ENCODE peak calls at places on chromosomes 4 and X, in five cellular contexts. Q, Y, W, F and D are unnamed samples.

GRCh38 chr4:57426779-57427395 is 316.7 kb upstream of the IGFBP7 start:
- DNase-seq in W (peak), Q (peak), F (peak), Y (no peak), D (peak)

GRCh38 chrX:68659385-68659784 is 11.9 kb downstream of the STARD8 start:
- DNase-seq in W (no peak), F (no peak), Q (no peak), Y (no peak), D (peak)

GRCh38 chrX:106932492-106932923 is 12.3 kb downstream of the CLDN2 start:
- DNase-seq in W (peak), F (no peak), Q (peak), Y (no peak), D (peak)

GRCh38 chr4:3388461-3389185 is 53.1 kb upstream of the HGFAC start:
- DNase-seq in F (no peak), Q (peak), Y (peak), W (peak), D (peak)

GRCh38 chr4:168511780-168512467 is 15.1 kb downstream of the PALLD start:
- DNase-seq in Y (no peak), Q (no peak), F (no peak), W (no peak), D (no peak)

GRCh38 chr4:2535386-2536192 is 858 bp upstream of the FAM193A start:
- DNase-seq in F (peak), Y (peak), W (peak), Q (peak), D (peak)

GRCh38 chrX:6778547-6779231 is 243.8 kb upstream of the VCX3A start:
- DNase-seq in Y (no peak), W (peak), F (no peak), Q (no peak), D (no peak)

GRCh38 chr4:56261027-56261426 is 126.3 kb downstream of the AASDH start:
- DNase-seq in W (no peak), Y (no peak), Q (no peak), F (no peak), D (no peak)

GRCh38 chr4:187172340-187172761 is 448.7 kb upstream of the FAT1 start:
- DNase-seq in F (no peak), Q (peak), W (no peak), Y (no peak), D (peak)

GRCh38 chrX:27976284-27976683 is 5.0 kb downstream of the DCAF8L1 start:
- DNase-seq in Y (no peak), Q (no peak), W (no peak), F (no peak), D (peak)

GRCh38 chrX:11580789-11581188 is 84.9 kb downstream of the ARHGAP6 start:
- DNase-seq in Q (no peak), F (peak), W (no peak), Y (no peak), D (no peak)

GRCh38 chr4:119040711-119041185 is 94.9 kb upstream of the MYOZ2 start:
- DNase-seq in Q (peak), W (no peak), Y (no peak), F (no peak), D (peak)

GRCh38 chrX:30248854-30249253 is 1.9 kb downstream of the MAGEB1 start:
- DNase-seq in W (no peak), Q (no peak), F (no peak), Y (no peak), D (no peak)

GRCh38 chr4:112348488-112349158 is 51.5 kb downstream of the ALPK1 start:
- DNase-seq in F (no peak), Y (no peak), Q (peak), W (peak), D (peak)

GRCh38 chrX:18698762-18699650 is 8.4 kb upstream of the PPEF1 start:
- DNase-seq in F (no peak), W (no peak), Y (no peak), Q (no peak), D (no peak)

DNA sequence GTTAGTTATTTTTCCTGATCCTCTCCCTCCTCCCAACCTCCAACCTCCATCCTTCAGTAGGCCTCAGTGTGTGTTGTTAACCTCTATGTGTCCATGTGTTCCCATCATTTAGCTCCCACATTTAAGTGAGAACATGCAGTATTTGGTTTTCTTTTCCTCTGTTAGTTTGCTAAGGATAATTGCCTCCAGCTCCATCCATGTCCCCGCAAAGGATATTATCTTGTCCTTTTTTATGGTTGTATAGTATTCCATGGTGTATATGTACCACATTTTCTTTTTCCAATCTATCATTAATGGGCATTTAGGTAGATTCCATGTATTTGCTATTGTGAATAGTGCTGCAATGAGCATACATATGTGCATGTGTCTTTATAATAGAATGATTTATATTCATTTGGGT is 54.5 kb downstream of the TEX13C start:
- DNase-seq in Y (no peak), Q (no peak), F (no peak), W (no peak), D (no peak)
- H3K4me3 ChIP-seq in Y (no peak), Q (no peak), F (no peak), W (no peak), D (no peak)

GRCh38 chrX:110987292-110987691 is 108.7 kb upstream of the PAK3 start:
- DNase-seq in Q (no peak), W (peak), F (no peak), Y (no peak), D (no peak)
- TF ChIP-seq CTCF in Q (no peak), W (peak), F (no peak), Y (no peak), D (no peak)

DNA sequence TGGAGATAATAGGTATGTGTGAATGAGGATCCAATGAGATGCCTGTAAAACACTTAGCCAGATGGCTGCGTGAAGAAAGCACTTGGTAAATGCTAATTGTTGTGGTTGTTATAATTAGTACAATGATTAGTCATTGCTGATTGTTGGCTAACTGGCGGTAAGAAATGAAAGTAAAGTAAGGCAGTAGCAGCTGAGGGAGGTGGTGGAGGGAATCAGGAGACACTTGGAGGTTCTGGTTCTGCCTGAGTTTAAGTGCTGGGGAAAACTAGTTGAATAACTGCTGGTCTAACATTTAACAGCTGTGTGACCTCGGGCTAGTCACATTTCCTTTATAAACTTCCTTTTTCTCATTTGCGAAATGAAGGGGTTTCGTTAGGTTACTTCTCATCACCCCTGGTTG is 30.9 kb downstream of the CD38 start:
- DNase-seq in Q (no peak), F (peak), W (no peak), Y (no peak), D (no peak)
- H3K4me3 ChIP-seq in Q (no peak), F (peak), W (no peak), Y (peak), D (no peak)

DNA sequence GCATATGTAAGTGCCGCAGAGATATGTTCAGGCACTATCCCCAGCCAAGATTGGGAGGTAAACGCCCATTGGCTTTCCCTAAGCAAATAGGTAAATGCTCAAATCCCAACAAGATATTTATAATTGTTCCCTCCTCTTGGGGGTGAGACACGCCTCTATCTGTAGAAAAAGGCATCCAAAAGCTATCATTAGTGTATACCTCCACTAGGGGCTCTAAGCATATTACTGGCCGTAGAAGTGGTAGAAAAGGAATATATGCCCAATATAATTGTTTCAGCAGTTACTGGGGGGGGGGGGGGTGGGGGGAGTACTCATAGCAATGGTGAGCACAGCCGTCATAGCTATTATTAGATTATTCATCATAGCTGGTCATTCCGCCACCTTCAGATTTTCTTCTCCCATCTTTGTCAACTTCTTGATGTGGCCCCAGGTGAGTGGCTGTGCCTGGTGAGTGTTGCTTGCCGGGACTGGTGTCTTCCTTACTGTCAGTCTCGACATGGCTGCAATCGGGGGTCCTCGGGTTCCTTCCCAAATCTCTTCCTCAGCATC is 53.3 kb upstream of the WDR1 start:
- DNase-seq in W (no peak), Q (no peak), Y (no peak), F (no peak), D (no peak)
- TF ChIP-seq CTCF in W (no peak), Q (no peak), Y (no peak), F (no peak), D (no peak)

DNA sequence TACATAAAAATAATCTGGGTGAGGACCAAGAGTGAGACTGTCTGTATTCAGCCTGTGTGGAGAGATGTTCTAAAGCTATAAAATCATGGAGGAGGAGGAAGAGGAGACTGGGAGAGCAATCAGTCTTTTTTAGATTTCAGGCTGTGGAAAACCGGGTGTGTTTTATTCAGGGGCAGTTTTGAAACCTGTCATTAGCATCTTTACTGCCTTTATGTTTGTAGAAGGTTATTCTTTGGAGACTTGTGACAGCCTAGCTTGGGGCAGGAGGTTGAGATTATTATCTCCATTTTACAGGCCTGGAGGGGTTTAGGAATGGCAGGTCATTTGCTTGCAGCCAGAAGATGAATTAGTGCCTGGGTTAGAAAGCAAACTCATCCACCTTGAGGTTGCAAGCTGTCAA is 2.1 kb downstream of the TMEM164 start:
- DNase-seq in F (no peak), Y (no peak), Q (no peak), W (no peak), D (no peak)
- H3K4me3 ChIP-seq in F (no peak), Y (no peak), Q (no peak), W (no peak), D (no peak)